ENCODE peak calls at places on chromosomes 1 and 21, in six cellular contexts. P is cardiac muscle cell; M is NCI-H1694; T is activated CD8-positive, alpha-beta memory T cell treated with anti-CD3 and anti-CD28 coated beads, Interleukin-2, amount 50 U/mL, for 48 hours; E is activated CD4-positive, alpha-beta T cell treated with anti-CD3 and anti-CD28 coated beads for 48 hours; H is T-cell. A is an unnamed sample.

GRCh38 chr1:155080250-155081228 is 1.9 kb downstream of the EFNA3 start:
- DNase-seq in P (no peak), M (peak; percentile 96), T (no peak), E (peak; percentile 48), H (no peak), A (peak; percentile 96)

GRCh38 chr1:206911064-206911663 is 10.6 kb downstream of the FCMR start:
- DNase-seq in P (peak; percentile 82), M (peak; percentile 48), T (no peak), E (peak; percentile 51), H (no peak), A (peak; percentile 68)

GRCh38 chr1:32199717-32200072 is 700 bp upstream of the CCDC28B start:
- DNase-seq in P (no peak), M (no peak), T (no peak), E (no peak), H (no peak), A (peak; percentile 26)

GRCh38 chr1:19735419-19736127 is 64.1 kb downstream of the TMCO4 start:
- DNase-seq in P (peak; percentile 92), M (no peak), T (no peak), E (no peak), H (no peak), A (no peak)

GRCh38 chr21:45146301-45146700 is 71.9 kb downstream of the ADARB1 start:
- DNase-seq in P (peak; percentile 60), M (no peak), T (no peak), E (no peak), H (no peak), A (no peak)

GRCh38 chr1:9197186-9198099 is 37.1 kb upstream of the H6PD start:
- DNase-seq in P (no peak), M (no peak), T (no peak), E (no peak), H (no peak), A (no peak)

GRCh38 chr1:219347843-219348475 is 174.3 kb downstream of the LYPLAL1 start:
- DNase-seq in P (no peak), M (no peak), T (no peak), E (no peak), H (no peak), A (peak; percentile 17)

GRCh38 chr1:175073054-175073453 is 5.4 kb downstream of the TNN start:
- DNase-seq in P (peak; percentile 28), M (no peak), T (no peak), E (no peak), H (no peak), A (no peak)

GRCh38 chr21:25273945-25274344 is 333.3 kb downstream of the MRPL39 start:
- DNase-seq in P (no peak), M (no peak), T (no peak), E (no peak), H (no peak), A (no peak)

GRCh38 chr1:231073311-231073710 is 33.3 kb upstream of the FAM89A start:
- DNase-seq in P (no peak), M (no peak), T (no peak), E (no peak), H (no peak), A (no peak)

GRCh38 chr1:234763910-234764309 is 153.9 kb upstream of the IRF2BP2 start:
- DNase-seq in P (no peak), M (no peak), T (no peak), E (no peak), H (no peak), A (no peak)

GRCh38 chr1:84300991-84301758 is at the start of gene SAMD13:
- DNase-seq in P (peak; percentile 83), M (peak; percentile 92), T (no peak), E (peak; percentile 64), H (peak; percentile 55), A (peak; percentile 92)

GRCh38 chr1:155166373-155167165 is 6.5 kb downstream of the KRTCAP2 start:
- DNase-seq in P (peak; percentile 68), M (no peak), T (peak; percentile 47), E (no peak), H (no peak), A (peak; percentile 84)

GRCh38 chr21:23496729-23497128 is 2110.6 kb downstream of the MRPL39 start:
- DNase-seq in P (no peak), M (no peak), T (no peak), E (no peak), H (no peak), A (no peak)

GRCh38 chr1:153547560-153548551 is 1.2 kb downstream of the S100A3 start:
- DNase-seq in P (no peak), M (no peak), T (no peak), E (no peak), H (no peak), A (no peak)

GRCh38 chr1:54979327-54979891 is 1.0 kb upstream of the TMEM61 start:
- DNase-seq in P (no peak), M (no peak), T (no peak), E (no peak), H (no peak), A (no peak)

A was measured in left kidney.